ENCODE peak calls at places on chromosomes 3 and 15, in six cellular contexts. One of them, this sample, is unnamed.

GRCh38 chr3:187838016-187838535 is 92.8 kb upstream of the BCL6 start:
- DNase-seq in AG09319: no peak
- DNase-seq in mucosa of gallbladder: no peak
- DNase-seq in RPMI8226: no peak
- DNase-seq in hippocampal formation: no peak
- DNase-seq in tibial artery: no peak
- DNase-seq in this sample: peak

GRCh38 chr3:49359623-49360022 is 1.5 kb upstream of the GPX1 start:
- DNase-seq in AG09319: no peak
- DNase-seq in mucosa of gallbladder: no peak
- DNase-seq in RPMI8226: no peak
- DNase-seq in hippocampal formation: no peak
- DNase-seq in tibial artery: no peak
- DNase-seq in this sample: peak

GRCh38 chr15:59594493-59594942 is 17.1 kb upstream of the GCNT3 start:
- DNase-seq in tibial artery: no peak
- DNase-seq in RPMI8226: no peak
- DNase-seq in mucosa of gallbladder: peak
- DNase-seq in hippocampal formation: no peak
- DNase-seq in AG09319: peak
- DNase-seq in this sample: peak

GRCh38 chr3:69407908-69408307 is 22.0 kb upstream of the FRMD4B start:
- DNase-seq in RPMI8226: no peak
- DNase-seq in AG09319: no peak
- DNase-seq in hippocampal formation: no peak
- DNase-seq in tibial artery: no peak
- DNase-seq in mucosa of gallbladder: no peak
- DNase-seq in this sample: no peak

GRCh38 chr15:82950746-82951370 is 1.7 kb downstream of the HOMER2 start:
- DNase-seq in RPMI8226: peak
- DNase-seq in mucosa of gallbladder: no peak
- DNase-seq in hippocampal formation: no peak
- DNase-seq in AG09319: no peak
- DNase-seq in tibial artery: no peak
- DNase-seq in this sample: peak

GRCh38 chr3:188152660-188153497 is 1.1 kb upstream of the LPP start:
- DNase-seq in hippocampal formation: no peak
- DNase-seq in mucosa of gallbladder: peak
- DNase-seq in tibial artery: peak
- DNase-seq in RPMI8226: no peak
- DNase-seq in AG09319: peak
- DNase-seq in this sample: no peak

GRCh38 chr3:72185549-72186484 is 400.9 kb upstream of the PROK2 start:
- DNase-seq in RPMI8226: no peak
- DNase-seq in hippocampal formation: no peak
- DNase-seq in tibial artery: no peak
- DNase-seq in AG09319: no peak
- DNase-seq in mucosa of gallbladder: no peak
- DNase-seq in this sample: peak

GRCh38 chr3:107661447-107662108 is 138.8 kb downstream of the BBX start:
- DNase-seq in RPMI8226: no peak
- DNase-seq in mucosa of gallbladder: no peak
- DNase-seq in AG09319: no peak
- DNase-seq in hippocampal formation: no peak
- DNase-seq in tibial artery: no peak
- DNase-seq in this sample: peak

GRCh38 chr3:60810876-60811275 is 440.4 kb downstream of the FHIT start:
- DNase-seq in mucosa of gallbladder: no peak
- DNase-seq in RPMI8226: no peak
- DNase-seq in hippocampal formation: no peak
- DNase-seq in AG09319: no peak
- DNase-seq in tibial artery: no peak
- DNase-seq in this sample: no peak

GRCh38 chr15:41811432-41812195 is 16.3 kb upstream of the JMJD7 start:
- DNase-seq in RPMI8226: peak
- DNase-seq in tibial artery: peak
- DNase-seq in hippocampal formation: peak
- DNase-seq in AG09319: peak
- DNase-seq in mucosa of gallbladder: peak
- DNase-seq in this sample: peak

GRCh38 chr15:41882689-41883483 is 11.0 kb downstream of the SPTBN5 start:
- DNase-seq in AG09319: no peak
- DNase-seq in mucosa of gallbladder: no peak
- DNase-seq in tibial artery: no peak
- DNase-seq in RPMI8226: peak
- DNase-seq in hippocampal formation: no peak
- DNase-seq in this sample: peak

GRCh38 chr3:99562138-99562537 is 76.3 kb upstream of the COL8A1 start:
- DNase-seq in tibial artery: no peak
- DNase-seq in mucosa of gallbladder: no peak
- DNase-seq in RPMI8226: no peak
- DNase-seq in AG09319: no peak
- DNase-seq in hippocampal formation: no peak
- DNase-seq in this sample: no peak

GRCh38 chr15:63256433-63256884 is 20.9 kb upstream of the APH1B start:
- DNase-seq in hippocampal formation: no peak
- DNase-seq in AG09319: no peak
- DNase-seq in mucosa of gallbladder: no peak
- DNase-seq in RPMI8226: no peak
- DNase-seq in tibial artery: no peak
- DNase-seq in this sample: no peak

GRCh38 chr3:32469151-32469874 is 33.3 kb downstream of the CMTM6 start:
- DNase-seq in tibial artery: no peak
- DNase-seq in RPMI8226: no peak
- DNase-seq in mucosa of gallbladder: no peak
- DNase-seq in AG09319: no peak
- DNase-seq in hippocampal formation: no peak
- DNase-seq in this sample: no peak

GRCh38 chr3:125108833-125109540 is 53.2 kb upstream of the HEG1 start:
- DNase-seq in RPMI8226: no peak
- DNase-seq in AG09319: no peak
- DNase-seq in tibial artery: no peak
- DNase-seq in mucosa of gallbladder: no peak
- DNase-seq in hippocampal formation: no peak
- DNase-seq in this sample: no peak

GRCh38 chr3:187130346-187131066 is 8.8 kb downstream of the RPL39L start:
- DNase-seq in RPMI8226: no peak
- DNase-seq in tibial artery: no peak
- DNase-seq in hippocampal formation: no peak
- DNase-seq in AG09319: no peak
- DNase-seq in mucosa of gallbladder: no peak
- DNase-seq in this sample: peak

GRCh38 chr3:113252553-113252952 is 41.2 kb downstream of the BOC start:
- DNase-seq in tibial artery: no peak
- DNase-seq in AG09319: no peak
- DNase-seq in hippocampal formation: no peak
- DNase-seq in mucosa of gallbladder: no peak
- DNase-seq in RPMI8226: no peak
- DNase-seq in this sample: no peak

GRCh38 chr15:80010131-80010673 is 39.2 kb upstream of the BCL2A1 start:
- DNase-seq in hippocampal formation: no peak
- DNase-seq in RPMI8226: peak
- DNase-seq in AG09319: no peak
- DNase-seq in tibial artery: no peak
- DNase-seq in mucosa of gallbladder: no peak
- DNase-seq in this sample: peak

GRCh38 chr15:92801774-92802464 is 98.2 kb upstream of the CHD2 start:
- DNase-seq in hippocampal formation: no peak
- DNase-seq in tibial artery: peak
- DNase-seq in mucosa of gallbladder: peak
- DNase-seq in RPMI8226: no peak
- DNase-seq in AG09319: peak
- DNase-seq in this sample: peak

GRCh38 chr3:27880969-27881892 is 159.1 kb upstream of the EOMES start:
- DNase-seq in tibial artery: peak
- DNase-seq in AG09319: no peak
- DNase-seq in mucosa of gallbladder: peak
- DNase-seq in hippocampal formation: no peak
- DNase-seq in RPMI8226: peak
- DNase-seq in this sample: no peak

GRCh38 chr3:43017593-43018195 is 38.6 kb downstream of the GASK1A start:
- DNase-seq in AG09319: no peak
- DNase-seq in RPMI8226: no peak
- DNase-seq in mucosa of gallbladder: no peak
- DNase-seq in tibial artery: no peak
- DNase-seq in hippocampal formation: no peak
- DNase-seq in this sample: no peak

GRCh38 chr3:131349946-131350347 is 31.6 kb upstream of the NUDT16 start:
- DNase-seq in mucosa of gallbladder: no peak
- DNase-seq in tibial artery: no peak
- DNase-seq in hippocampal formation: no peak
- DNase-seq in RPMI8226: no peak
- DNase-seq in AG09319: peak
- DNase-seq in this sample: no peak

GRCh38 chr15:99187886-99188285 is 61.5 kb downstream of the TTC23 start:
- DNase-seq in mucosa of gallbladder: no peak
- DNase-seq in AG09319: no peak
- DNase-seq in tibial artery: no peak
- DNase-seq in RPMI8226: no peak
- DNase-seq in hippocampal formation: no peak
- DNase-seq in this sample: no peak

GRCh38 chr3:123743121-123743520 is 141.0 kb downstream of the MYLK start:
- DNase-seq in AG09319: no peak
- DNase-seq in hippocampal formation: no peak
- DNase-seq in mucosa of gallbladder: no peak
- DNase-seq in RPMI8226: no peak
- DNase-seq in tibial artery: no peak
- DNase-seq in this sample: no peak

GRCh38 chr3:177468331-177468730 is 271.0 kb upstream of the TBL1XR1 start:
- DNase-seq in mucosa of gallbladder: no peak
- DNase-seq in tibial artery: peak
- DNase-seq in hippocampal formation: no peak
- DNase-seq in RPMI8226: no peak
- DNase-seq in AG09319: peak
- DNase-seq in this sample: no peak

GRCh38 chr3:43222594-43222993 is 63.7 kb upstream of the SNRK start:
- DNase-seq in tibial artery: no peak
- DNase-seq in RPMI8226: no peak
- DNase-seq in mucosa of gallbladder: no peak
- DNase-seq in AG09319: no peak
- DNase-seq in hippocampal formation: no peak
- DNase-seq in this sample: no peak

GRCh38 chr15:62928242-62928995 is 114.1 kb upstream of the TPM1 start:
- DNase-seq in mucosa of gallbladder: no peak
- DNase-seq in tibial artery: no peak
- DNase-seq in hippocampal formation: no peak
- DNase-seq in AG09319: peak
- DNase-seq in RPMI8226: no peak
- DNase-seq in this sample: no peak

GRCh38 chr15:94164202-94164807 is 67.1 kb upstream of the MCTP2 start:
- DNase-seq in mucosa of gallbladder: peak
- DNase-seq in tibial artery: no peak
- DNase-seq in RPMI8226: peak
- DNase-seq in AG09319: no peak
- DNase-seq in hippocampal formation: peak
- DNase-seq in this sample: peak

GRCh38 chr3:193080821-193081220 is 160.2 kb upstream of the PLAAT1 start:
- DNase-seq in RPMI8226: no peak
- DNase-seq in tibial artery: no peak
- DNase-seq in hippocampal formation: no peak
- DNase-seq in AG09319: no peak
- DNase-seq in mucosa of gallbladder: no peak
- DNase-seq in this sample: no peak

GRCh38 chr3:139541156-139541897 is 1.8 kb upstream of the RBP1 start:
- DNase-seq in RPMI8226: no peak
- DNase-seq in hippocampal formation: peak
- DNase-seq in tibial artery: no peak
- DNase-seq in mucosa of gallbladder: no peak
- DNase-seq in AG09319: no peak
- DNase-seq in this sample: no peak